ENCODE peak calls at places on chromosomes 6 and 20, in seven cellular contexts. One of them, this sample, is unnamed. For H3K4me1, the result is how much of the 10 kb centered on the place peaks cover.

GRCh38 chr6:149210376-149210775 is 107.1 kb upstream of the TAB2 start:
- DNase-seq in PC-3: peak
- DNase-seq in H9: no peak
- DNase-seq in esophagus squamous epithelium: no peak
- DNase-seq in HCT116: no peak
- DNase-seq in uterus: no peak
- DNase-seq in heart left ventricle: no peak
- DNase-seq in this sample: no peak

GRCh38 chr6:79671605-79672266 is 40.6 kb downstream of the SH3BGRL2 start:
- DNase-seq in PC-3: peak
- DNase-seq in esophagus squamous epithelium: no peak
- DNase-seq in H9: peak
- DNase-seq in HCT116: peak
- DNase-seq in uterus: no peak
- DNase-seq in heart left ventricle: peak
- DNase-seq in this sample: peak

GRCh38 chr20:12956303-12956702 is 52.5 kb upstream of the SPTLC3 start:
- DNase-seq in heart left ventricle: no peak
- DNase-seq in PC-3: no peak
- DNase-seq in H9: no peak
- DNase-seq in HCT116: no peak
- DNase-seq in esophagus squamous epithelium: no peak
- DNase-seq in uterus: no peak
- DNase-seq in this sample: no peak

GRCh38 chr6:139597781-139598368 is 223.4 kb upstream of the CITED2 start:
- DNase-seq in uterus: peak
- DNase-seq in PC-3: peak
- DNase-seq in heart left ventricle: peak
- DNase-seq in H9: no peak
- DNase-seq in esophagus squamous epithelium: no peak
- DNase-seq in HCT116: no peak
- DNase-seq in this sample: peak

GRCh38 chr20:7505152-7505834 is 435.0 kb downstream of the HAO1 start:
- DNase-seq in uterus: no peak
- DNase-seq in esophagus squamous epithelium: no peak
- DNase-seq in H9: no peak
- DNase-seq in heart left ventricle: no peak
- DNase-seq in PC-3: no peak
- DNase-seq in HCT116: no peak
- DNase-seq in this sample: no peak

GRCh38 chr6:161137839-161138544 is 135.9 kb downstream of the AGPAT4 start:
- DNase-seq in esophagus squamous epithelium: no peak
- DNase-seq in uterus: no peak
- DNase-seq in HCT116: no peak
- DNase-seq in PC-3: peak
- DNase-seq in heart left ventricle: no peak
- DNase-seq in H9: no peak
- DNase-seq in this sample: no peak

GRCh38 chr6:148464319-148465010 is 121.8 kb downstream of the SASH1 start:
- DNase-seq in PC-3: peak
- DNase-seq in heart left ventricle: peak
- DNase-seq in esophagus squamous epithelium: no peak
- DNase-seq in HCT116: peak
- DNase-seq in H9: peak
- DNase-seq in uterus: peak
- DNase-seq in this sample: peak

GRCh38 chr20:31473331-31474096 is 1.4 kb downstream of the DEFB124 start:
- DNase-seq in uterus: no peak
- DNase-seq in H9: no peak
- DNase-seq in HCT116: no peak
- DNase-seq in PC-3: no peak
- DNase-seq in heart left ventricle: no peak
- DNase-seq in esophagus squamous epithelium: no peak
- DNase-seq in this sample: no peak

GRCh38 chr6:132399376-132400074 is 1.8 kb downstream of the MOXD1 start:
- DNase-seq in heart left ventricle: no peak
- DNase-seq in esophagus squamous epithelium: no peak
- DNase-seq in HCT116: no peak
- DNase-seq in H9: no peak
- DNase-seq in PC-3: peak
- DNase-seq in uterus: no peak
- DNase-seq in this sample: no peak

GRCh38 chr20:64056639-64056888 is 6.4 kb upstream of the TCEA2 start:
- DNase-seq in HCT116: no peak
- DNase-seq in esophagus squamous epithelium: no peak
- DNase-seq in PC-3: no peak
- DNase-seq in H9: no peak
- DNase-seq in heart left ventricle: no peak
- DNase-seq in uterus: no peak
- DNase-seq in this sample: no peak

GRCh38 chr6:113631616-113632015 is 225.5 kb upstream of the MARCKS start:
- DNase-seq in heart left ventricle: no peak
- DNase-seq in PC-3: no peak
- DNase-seq in esophagus squamous epithelium: no peak
- DNase-seq in uterus: no peak
- DNase-seq in HCT116: no peak
- DNase-seq in H9: no peak
- DNase-seq in this sample: no peak

GRCh38 chr6:113630365-113630737 is 226.8 kb upstream of the MARCKS start:
- DNase-seq in heart left ventricle: no peak
- DNase-seq in H9: no peak
- DNase-seq in uterus: no peak
- DNase-seq in HCT116: no peak
- DNase-seq in esophagus squamous epithelium: no peak
- DNase-seq in PC-3: no peak
- DNase-seq in this sample: no peak

GRCh38 chr6:113632220-113632864 is 224.8 kb upstream of the MARCKS start:
- DNase-seq in esophagus squamous epithelium: no peak
- DNase-seq in heart left ventricle: peak
- DNase-seq in HCT116: peak
- DNase-seq in H9: no peak
- DNase-seq in PC-3: peak
- DNase-seq in uterus: no peak
- DNase-seq in this sample: peak

GRCh38 chr6:113630738-113631535 is 226.2 kb upstream of the MARCKS start:
- DNase-seq in H9: no peak
- DNase-seq in HCT116: no peak
- DNase-seq in heart left ventricle: peak
- DNase-seq in PC-3: peak
- DNase-seq in esophagus squamous epithelium: no peak
- DNase-seq in uterus: no peak
- DNase-seq in this sample: no peak

GRCh38 chr6:113629940-113630339 is 227.2 kb upstream of the MARCKS start:
- DNase-seq in esophagus squamous epithelium: no peak
- DNase-seq in PC-3: no peak
- DNase-seq in HCT116: no peak
- DNase-seq in H9: no peak
- DNase-seq in heart left ventricle: peak
- DNase-seq in uterus: no peak
- DNase-seq in this sample: no peak
- H3K27ac ChIP-seq in esophagus squamous epithelium: peak
- H3K27ac ChIP-seq in PC-3: peak
- H3K27ac ChIP-seq in HCT116: no peak
- H3K27ac ChIP-seq in H9: no peak
- H3K27ac ChIP-seq in heart left ventricle: no peak
- H3K27ac ChIP-seq in uterus: no peak
- H3K27ac ChIP-seq in this sample: no peak

DNA sequence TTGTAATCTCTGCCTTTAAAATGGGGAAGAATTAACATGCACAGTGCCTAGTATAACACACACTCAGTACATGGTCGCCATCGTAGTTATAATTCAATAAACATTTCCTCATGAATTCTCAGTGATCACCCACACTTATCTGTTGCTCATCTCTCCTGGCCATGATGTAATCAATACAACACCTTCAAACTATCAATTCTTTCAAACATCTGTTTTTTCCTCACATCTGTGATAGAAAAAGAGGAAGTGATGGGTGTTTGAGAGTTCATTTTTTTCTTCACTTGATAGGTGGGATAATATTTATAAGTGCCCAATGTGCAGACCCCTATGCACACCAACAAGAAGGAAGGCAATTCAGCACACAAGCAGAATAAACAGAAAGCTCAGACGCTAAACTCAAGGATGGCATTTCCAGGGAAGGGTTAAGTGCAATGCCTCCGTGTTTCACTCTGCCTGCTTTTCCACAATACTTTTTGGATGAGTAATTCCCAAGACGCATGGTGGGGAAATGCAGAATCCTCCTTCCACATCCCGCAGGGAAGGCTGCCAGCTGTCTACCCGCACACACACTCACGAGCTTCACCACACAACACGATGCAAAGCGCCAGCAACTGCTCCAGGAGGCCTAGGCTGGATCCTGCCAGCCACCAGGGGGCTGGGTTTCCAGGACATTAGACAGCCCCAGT is 100.3 kb downstream of the GMPR start:
- DNase-seq in heart left ventricle: peak
- DNase-seq in esophagus squamous epithelium: peak
- DNase-seq in PC-3: peak
- DNase-seq in H9: no peak
- DNase-seq in uterus: peak
- DNase-seq in HCT116: no peak
- DNase-seq in this sample: peak
- TF ChIP-seq CTCF in heart left ventricle: peak
- TF ChIP-seq CTCF in esophagus squamous epithelium: no peak
- TF ChIP-seq CTCF in PC-3: peak
- TF ChIP-seq CTCF in H9: peak
- TF ChIP-seq CTCF in uterus: peak
- TF ChIP-seq CTCF in HCT116: peak
- TF ChIP-seq CTCF in this sample: no peak

DNA sequence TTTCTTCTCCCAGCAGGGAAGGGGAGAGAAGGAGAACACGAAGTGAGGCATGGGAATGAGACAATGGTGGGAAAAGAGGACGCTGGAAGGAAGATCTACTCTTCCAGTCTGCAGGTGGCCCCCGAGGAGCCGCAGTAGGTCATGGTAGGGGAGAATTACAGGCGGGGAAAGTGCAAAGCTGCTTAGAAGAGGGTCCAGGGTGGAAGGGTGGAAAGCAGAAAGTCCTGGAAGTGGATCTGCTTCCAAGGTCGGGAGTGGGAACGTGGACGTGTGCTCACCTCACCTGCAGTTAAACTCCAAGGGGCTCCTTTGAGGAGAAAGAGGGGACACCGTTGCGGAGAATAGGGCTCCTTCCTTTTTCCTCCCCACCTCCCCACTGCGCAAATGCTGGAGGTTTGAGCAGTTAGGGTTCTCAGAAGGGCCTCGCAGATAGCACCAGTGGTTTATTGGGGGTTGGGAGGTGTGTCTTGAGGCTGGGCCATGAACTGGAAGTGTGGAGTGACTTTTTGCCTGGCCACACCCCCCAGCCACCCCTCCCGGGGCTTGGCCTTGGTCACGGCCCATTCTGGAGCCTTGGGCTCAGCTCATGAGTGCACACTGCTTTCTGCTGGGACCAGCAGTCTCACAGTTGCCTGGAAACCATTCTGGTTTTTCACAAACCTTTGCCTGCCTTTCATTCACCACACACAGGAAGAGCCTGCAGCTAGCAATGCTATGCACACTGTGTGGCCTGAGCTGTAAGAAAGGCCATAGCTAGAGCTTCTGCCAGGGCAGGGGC is 100.4 kb upstream of the MLN start:
- DNase-seq in heart left ventricle: no peak
- DNase-seq in HCT116: no peak
- DNase-seq in uterus: no peak
- DNase-seq in esophagus squamous epithelium: no peak
- DNase-seq in PC-3: no peak
- DNase-seq in H9: no peak
- DNase-seq in this sample: no peak
- H3K4me1 ChIP-seq in heart left ventricle: under half
- H3K4me1 ChIP-seq in HCT116: under half
- H3K4me1 ChIP-seq in uterus: under half
- H3K4me1 ChIP-seq in esophagus squamous epithelium: under half
- H3K4me1 ChIP-seq in PC-3: under half
- H3K4me1 ChIP-seq in H9: under half
- H3K4me1 ChIP-seq in this sample: under half

DNA sequence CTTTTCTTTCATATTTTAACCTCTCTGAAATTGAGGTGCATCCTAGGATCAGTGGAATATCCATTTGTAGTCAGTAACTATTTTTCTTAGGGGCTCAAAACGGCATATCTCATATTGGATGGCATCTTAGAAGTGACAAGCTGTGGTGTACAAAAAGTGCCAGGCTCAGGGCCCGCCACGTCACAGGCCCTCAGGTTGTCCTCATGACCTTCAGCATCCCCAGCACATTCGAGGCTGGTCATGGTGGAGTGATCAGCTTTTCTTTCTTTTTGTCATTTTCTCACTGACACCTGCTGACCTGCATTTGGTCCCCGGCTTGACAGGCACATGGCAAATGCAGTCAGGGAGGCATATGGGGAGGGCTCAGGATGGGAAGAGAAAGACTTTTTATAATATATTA is 7.1 kb upstream of the E2F1 start:
- DNase-seq in esophagus squamous epithelium: no peak
- DNase-seq in PC-3: no peak
- DNase-seq in heart left ventricle: no peak
- DNase-seq in H9: no peak
- DNase-seq in uterus: no peak
- DNase-seq in HCT116: no peak
- DNase-seq in this sample: no peak
- H3K27ac ChIP-seq in esophagus squamous epithelium: no peak
- H3K27ac ChIP-seq in PC-3: no peak
- H3K27ac ChIP-seq in heart left ventricle: no peak
- H3K27ac ChIP-seq in H9: no peak
- H3K27ac ChIP-seq in uterus: peak
- H3K27ac ChIP-seq in HCT116: no peak
- H3K27ac ChIP-seq in this sample: peak